ENCODE peak calls at places on chromosome 10, in four cellular contexts. One of them, this sample, is unnamed.

GRCh38 chr10:91077549-91078017 is 142.9 kb upstream of the PCGF5 start:
- DNase-seq in gastrocnemius medialis: peak; percentile 58
- DNase-seq in HuH-7.5: no peak
- DNase-seq in GM12891: no peak
- DNase-seq in this sample: no peak

GRCh38 chr10:73493781-73494180 is 2.0 kb downstream of the PPP3CB start:
- DNase-seq in GM12891: no peak
- DNase-seq in HuH-7.5: no peak
- DNase-seq in gastrocnemius medialis: no peak
- DNase-seq in this sample: no peak

GRCh38 chr10:15624405-15625191 is 95.1 kb downstream of the ITGA8 start:
- DNase-seq in HuH-7.5: no peak
- DNase-seq in GM12891: no peak
- DNase-seq in gastrocnemius medialis: no peak
- DNase-seq in this sample: no peak

GRCh38 chr10:72315611-72316385 is 38.9 kb downstream of the DNAJB12 start:
- DNase-seq in gastrocnemius medialis: peak; percentile 94
- DNase-seq in GM12891: no peak
- DNase-seq in HuH-7.5: no peak
- DNase-seq in this sample: no peak

GRCh38 chr10:17607603-17608332 is 9.4 kb downstream of the HACD1 start:
- DNase-seq in GM12891: no peak
- DNase-seq in HuH-7.5: no peak
- DNase-seq in gastrocnemius medialis: no peak
- DNase-seq in this sample: no peak

GRCh38 chr10:29649561-29650551 is 15.1 kb upstream of the SVIL start:
- DNase-seq in gastrocnemius medialis: no peak
- DNase-seq in HuH-7.5: no peak
- DNase-seq in GM12891: no peak
- DNase-seq in this sample: no peak

GRCh38 chr10:3248526-3249255 is 76.1 kb upstream of the PITRM1 start:
- DNase-seq in gastrocnemius medialis: no peak
- DNase-seq in GM12891: no peak
- DNase-seq in HuH-7.5: no peak
- DNase-seq in this sample: peak; percentile 58

GRCh38 chr10:1216576-1217236 is 160.5 kb downstream of the WDR37 start:
- DNase-seq in HuH-7.5: no peak
- DNase-seq in gastrocnemius medialis: no peak
- DNase-seq in GM12891: no peak
- DNase-seq in this sample: peak; percentile 80

GRCh38 chr10:79148452-79149344 is 79.9 kb downstream of the ZMIZ1 start:
- DNase-seq in gastrocnemius medialis: peak; percentile 80
- DNase-seq in GM12891: no peak
- DNase-seq in HuH-7.5: no peak
- DNase-seq in this sample: peak; percentile 77

GRCh38 chr10:91360434-91360833 is 49.7 kb upstream of the HECTD2 start:
- DNase-seq in gastrocnemius medialis: no peak
- DNase-seq in GM12891: no peak
- DNase-seq in HuH-7.5: no peak
- DNase-seq in this sample: no peak

GRCh38 chr10:109676703-109677102 is 246.6 kb downstream of the XPNPEP1 start:
- DNase-seq in HuH-7.5: no peak
- DNase-seq in GM12891: no peak
- DNase-seq in gastrocnemius medialis: no peak
- DNase-seq in this sample: no peak

This sample was measured in lower leg skin.